ENCODE peak calls at places on chromosome 12, in seven cellular contexts. E is colonic mucosa, C is thoracic aorta, G is cardiac muscle cell, D is osteoblast, Y is heart right ventricle, Q is Peyer's patch. L is an unnamed sample.

GRCh38 chr12:20547788-20548575 is 147.2 kb upstream of the SLCO1C1 start:
- DNase-seq in Y (peak; percentile 34), G (no peak), C (no peak), E (no peak), D (no peak), Q (no peak), L (no peak)

GRCh38 chr12:98551787-98552186 is 36.4 kb downstream of the TMPO start:
- DNase-seq in E (no peak), D (peak; percentile 55), C (no peak), Y (no peak), G (no peak), Q (no peak), L (no peak)

GRCh38 chr12:43287991-43288390 is 264.0 kb downstream of the ADAMTS20 start:
- DNase-seq in C (no peak), D (no peak), G (peak; percentile 43), Q (no peak), Y (no peak), E (no peak), L (no peak)

GRCh38 chr12:62604856-62605255 is 138.2 kb downstream of the MON2 start:
- DNase-seq in D (peak; percentile 68), E (no peak), C (no peak), Q (no peak), Y (no peak), G (no peak), L (no peak)

GRCh38 chr12:95790912-95791849 is 617 bp upstream of the NTN4 start:
- DNase-seq in Y (peak; percentile 33), Q (peak; percentile 55), G (peak; percentile 42), E (peak; percentile 38), C (no peak), D (peak; percentile 87), L (no peak)

GRCh38 chr12:122102331-122102730 is 23.8 kb downstream of the MLXIP start:
- DNase-seq in Y (peak; percentile 70), C (no peak), G (no peak), D (no peak), E (no peak), Q (no peak), L (no peak)

GRCh38 chr12:130162771-130163460 is 652 bp downstream of the FZD10 start:
- DNase-seq in G (peak; percentile 9), E (no peak), Q (no peak), Y (no peak), C (no peak), D (no peak), L (no peak)

GRCh38 chr12:96425321-96425720 is 25.1 kb upstream of the CDK17 start:
- DNase-seq in Y (no peak), D (peak; percentile 58), G (no peak), C (no peak), Q (no peak), E (no peak), L (no peak)

GRCh38 chr12:2374092-2374740 is 321.4 kb downstream of the CACNA1C start:
- DNase-seq in D (peak; percentile 91), G (no peak), Q (no peak), E (no peak), Y (no peak), C (no peak), L (no peak)

GRCh38 chr12:123807670-123808069 is 45.6 kb downstream of the DNAH10 start:
- DNase-seq in G (peak; percentile 21), E (no peak), Y (no peak), Q (no peak), C (no peak), D (no peak), L (no peak)

GRCh38 chr12:49368240-49368600 is 958 bp downstream of the SPATS2 start:
- DNase-seq in G (no peak), C (no peak), D (no peak), Y (no peak), Q (no peak), E (no peak), L (no peak)

GRCh38 chr12:95859344-95859816 is 628 bp downstream of the SNRPF start:
- DNase-seq in E (no peak), C (no peak), Y (no peak), G (peak; percentile 63), D (peak; percentile 49), Q (no peak), L (no peak)

GRCh38 chr12:69396041-69396440 is 36.5 kb downstream of the YEATS4 start:
- DNase-seq in C (no peak), D (peak; percentile 19), Q (no peak), E (no peak), G (no peak), Y (no peak), L (no peak)

GRCh38 chr12:131775904-131776889 is 52.0 kb upstream of the MMP17 start:
- DNase-seq in D (no peak), Q (no peak), Y (no peak), C (no peak), E (no peak), G (no peak), L (no peak)

GRCh38 chr12:123931686-123932321 is 40.8 kb downstream of the CCDC92 start:
- DNase-seq in C (no peak), D (no peak), E (no peak), G (no peak), Q (no peak), Y (no peak), L (no peak)

GRCh38 chr12:30846776-30847175 is 79.8 kb upstream of the TSPAN11 start:
- DNase-seq in D (no peak), C (no peak), Y (no peak), Q (no peak), G (no peak), E (no peak), L (no peak)

DNA sequence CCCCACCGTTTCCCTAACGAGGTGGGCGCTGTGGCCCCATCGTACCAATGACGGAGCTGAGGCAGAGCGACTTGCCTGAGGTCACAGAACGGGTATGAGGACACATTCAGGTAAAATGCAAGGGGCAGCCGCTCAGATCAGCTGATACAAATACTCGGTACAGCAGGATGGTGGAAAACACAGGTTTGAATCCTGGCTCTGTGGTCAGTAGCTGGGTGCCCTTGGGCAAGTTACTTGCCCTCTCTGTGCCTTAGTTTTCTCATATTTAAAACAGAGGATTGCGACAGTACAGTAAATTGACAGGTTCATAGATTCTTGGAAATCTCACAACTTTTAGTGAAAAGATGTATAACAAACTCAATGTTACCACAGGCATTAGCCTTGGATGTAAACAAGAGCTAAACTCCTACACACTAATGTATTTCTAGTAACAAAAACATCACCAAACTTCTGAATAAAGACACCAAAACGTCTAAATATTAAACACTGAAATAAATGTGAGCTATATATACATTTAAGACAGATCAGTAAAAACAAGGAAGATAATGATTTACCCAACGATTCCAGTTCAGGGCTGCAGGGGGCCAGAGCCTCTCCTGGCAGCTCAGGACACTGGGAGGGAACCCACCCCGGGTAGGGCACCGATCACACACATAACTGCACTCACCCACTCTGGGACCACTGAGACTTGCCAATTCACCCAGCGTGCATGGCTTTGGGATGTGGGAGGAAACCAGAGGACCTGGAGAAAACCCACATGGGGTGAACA is 128.4 kb downstream of the RBM19 start:
- DNase-seq in C (no peak), Y (no peak), E (no peak), G (no peak), D (no peak), Q (no peak), L (no peak)
- TF ChIP-seq CTCF in C (no peak), Y (no peak), E (no peak), G (peak; percentile 30), D (peak; percentile 21), Q (no peak), L (peak; percentile 29)

DNA sequence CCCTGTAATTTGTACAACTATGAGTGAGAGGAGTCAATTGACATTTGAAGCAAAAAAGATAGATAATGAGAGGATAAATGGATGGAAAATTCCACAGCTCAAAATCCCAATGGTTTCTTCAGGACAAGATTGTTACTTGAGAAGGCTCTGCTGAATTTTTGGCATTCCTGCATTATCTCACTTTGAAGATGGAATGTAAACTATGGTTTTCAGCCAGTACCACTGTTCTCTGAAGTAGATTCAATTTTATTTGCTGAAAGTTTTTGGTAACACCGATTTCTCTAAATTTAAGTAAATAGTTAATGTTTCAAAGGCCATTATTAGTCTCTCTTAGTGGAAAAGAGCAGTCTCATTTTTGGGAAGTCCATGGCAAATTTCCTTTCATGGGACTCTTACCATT is 121.9 kb upstream of the SLC38A2 start:
- DNase-seq in C (no peak), Q (no peak), G (peak; percentile 52), Y (no peak), D (peak; percentile 36), E (no peak), L (no peak)
- H3K4me3 ChIP-seq in C (no peak overlapping the region), Q (no peak overlapping the region), G (no peak overlapping the region), Y (no peak overlapping the region), D (no peak overlapping the region), E (no peak overlapping the region), L (no peak overlapping the region)

DNA sequence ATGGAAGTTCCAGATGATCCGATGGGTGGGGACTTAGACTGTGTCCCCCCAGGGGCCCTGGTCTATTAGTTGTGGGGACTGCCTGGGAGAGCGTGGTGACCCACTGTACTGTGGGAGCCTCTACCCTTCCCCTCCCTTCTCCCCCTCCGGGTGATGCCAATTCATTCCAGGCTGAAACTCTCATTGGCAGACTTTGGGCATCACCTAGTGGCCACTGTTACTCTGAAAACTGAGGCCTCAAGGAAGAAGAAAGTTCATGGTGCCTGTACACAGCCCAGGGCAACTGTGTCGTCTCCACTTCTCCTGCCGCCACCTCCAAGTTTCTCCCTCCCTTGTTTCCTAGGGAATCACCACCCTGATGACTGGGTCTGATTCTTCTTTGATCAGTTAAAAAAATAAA is 173.6 kb upstream of the ALG10B start:
- DNase-seq in G (no peak), Y (no peak), D (no peak), C (no peak), E (no peak), Q (no peak), L (no peak)
- TF ChIP-seq CTCF in G (no peak), Y (no peak), D (no peak), C (no peak), E (no peak), Q (no peak), L (peak; percentile 55)

DNA sequence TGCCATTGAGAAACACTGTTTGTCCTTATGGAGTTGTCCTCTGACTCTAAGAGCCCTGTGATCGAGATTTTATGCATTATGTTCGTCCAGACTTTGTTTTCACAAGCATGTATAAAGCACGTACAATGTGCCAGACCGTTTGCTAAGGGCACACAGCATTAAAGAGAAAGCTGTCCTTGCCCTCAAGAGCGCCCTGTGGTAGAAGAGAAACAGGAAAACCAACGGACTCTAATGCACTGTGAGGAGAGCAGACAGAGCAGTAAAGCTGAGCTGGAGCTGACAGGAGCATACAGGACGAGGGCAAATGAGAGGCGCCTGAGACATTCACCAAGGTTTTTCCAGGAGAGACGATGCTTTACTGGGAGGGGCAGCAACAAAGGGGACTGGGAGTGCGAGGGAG is 66.2 kb upstream of the OVCH1 start:
- DNase-seq in D (no peak), G (no peak), E (no peak), Q (no peak), C (no peak), Y (no peak), L (no peak)
- H3K4me3 ChIP-seq in D (peak overlapping the region; percentile 41), G (no peak overlapping the region), E (no peak overlapping the region), Q (no peak overlapping the region), C (peak overlapping the region; percentile 66), Y (no peak overlapping the region), L (no peak overlapping the region)

GRCh38 chr12:15931590-15932053 is 20.5 kb downstream of the DERA start:
- DNase-seq in C (no peak), Q (no peak), E (no peak), Y (no peak), G (no peak), D (peak; percentile 61), L (no peak)
- TF ChIP-seq CTCF in C (no peak), Q (no peak), E (no peak), Y (no peak), G (no peak), D (peak; percentile 32), L (peak; percentile 38)

GRCh38 chr12:101209319-101210302 is at the start of gene SLC5A8:
- DNase-seq in Q (no peak), E (no peak), G (peak; percentile 31), Y (no peak), D (peak; percentile 36), C (no peak), L (no peak)
- H3K4me3 ChIP-seq in Q (no peak within 1 kb of the TSS), E (peak within 1 kb of the TSS; percentile 16), G (peak within 1 kb of the TSS; percentile 31), Y (no peak within 1 kb of the TSS), D (no peak within 1 kb of the TSS), C (peak within 1 kb of the TSS; percentile 11), L (peak within 1 kb of the TSS; percentile 41)

L was measured in epithelial cell of proximal tubule.